ENCODE peak calls at places on chromosome X, in six cellular contexts. O is lower leg skin, R is heart right ventricle, T is progenitor cell of endocrine pancreas, Z is neural crest cell, B is fibroblast of villous mesenchyme. K is an unnamed sample.

GRCh38 chrX:150366951-150367545 is 3.9 kb downstream of the MAMLD1 start:
- DNase-seq in O (no peak), R (no peak), T (no peak), Z (no peak), B (peak; percentile 64), K (peak; percentile 40)

GRCh38 chrX:39320165-39320564 is 518.9 kb downstream of the MID1IP1 start:
- DNase-seq in O (no peak), R (no peak), T (no peak), Z (no peak), B (no peak), K (no peak)

GRCh38 chrX:119729408-119730201 is 28.8 kb upstream of the SOWAHD start:
- DNase-seq in O (peak; percentile 25), R (peak; percentile 16), T (peak; percentile 17), Z (peak; percentile 57), B (peak; percentile 83), K (peak; percentile 81)

GRCh38 chrX:66717926-66718325 is 79.0 kb upstream of the EDA2R start:
- DNase-seq in O (no peak), R (no peak), T (no peak), Z (no peak), B (no peak), K (no peak)

GRCh38 chrX:3567681-3568080 is 145.8 kb downstream of the PRKX start:
- DNase-seq in O (no peak), R (no peak), T (no peak), Z (no peak), B (no peak), K (no peak)

GRCh38 chrX:1421433-1422134 is 29.7 kb upstream of the SLC25A6 start:
- DNase-seq in O (no peak), R (no peak), T (no peak), Z (no peak), B (no peak), K (no peak)

GRCh38 chrX:22059800-22060199 is 27.7 kb downstream of the PHEX start:
- DNase-seq in O (no peak), R (no peak), T (no peak), Z (no peak), B (no peak), K (no peak)

GRCh38 chrX:115573172-115573571 is 12.2 kb downstream of the PLS3 start:
- DNase-seq in O (peak; percentile 24), R (no peak), T (no peak), Z (no peak), B (no peak), K (no peak)

GRCh38 chrX:16687514-16687913 is 25.0 kb downstream of the CTPS2 start:
- DNase-seq in O (no peak), R (no peak), T (no peak), Z (no peak), B (no peak), K (no peak)

GRCh38 chrX:71366674-71367256 is 608 bp downstream of the TAF1 start:
- DNase-seq in O (no peak), R (peak; percentile 14), T (peak; percentile 13), Z (no peak), B (peak; percentile 19), K (peak; percentile 30)

GRCh38 chrX:106791495-106791894 is 11.0 kb upstream of the TBC1D8B start:
- DNase-seq in O (no peak), R (no peak), T (no peak), Z (no peak), B (peak; percentile 11), K (peak; percentile 48)

GRCh38 chrX:130680164-130681035 is 222.6 kb downstream of the ENOX2 start:
- DNase-seq in O (no peak), R (no peak), T (no peak), Z (no peak), B (no peak), K (peak; percentile 18)

GRCh38 chrX:14051416-14051815 is 21.7 kb upstream of the GEMIN8 start:
- DNase-seq in O (no peak), R (no peak), T (no peak), Z (no peak), B (no peak), K (no peak)

GRCh38 chrX:110268875-110269274 is 49.0 kb downstream of the AMMECR1 start:
- DNase-seq in O (no peak), R (no peak), T (no peak), Z (no peak), B (peak; percentile 19), K (no peak)

GRCh38 chrX:103879339-103879738 is 47.3 kb upstream of the RAB9B start:
- DNase-seq in O (no peak), R (no peak), T (no peak), Z (no peak), B (no peak), K (peak; percentile 17)

GRCh38 chrX:25427873-25428555 is 412.2 kb upstream of the ARX start:
- DNase-seq in O (no peak), R (no peak), T (no peak), Z (no peak), B (no peak), K (no peak)
- TF ChIP-seq CTCF in O (no peak), R (no peak), T (peak; percentile 29), Z (peak; percentile 17), B (no peak), K (no peak)

GRCh38 chrX:46904626-46905025 is 7.6 kb upstream of the JADE3 start:
- DNase-seq in O (no peak), R (no peak), T (no peak), Z (no peak), B (no peak), K (no peak)

GRCh38 chrX:46898207-46898606 is 14.0 kb upstream of the JADE3 start:
- DNase-seq in O (no peak), R (no peak), T (no peak), Z (no peak), B (no peak), K (no peak)

DNA sequence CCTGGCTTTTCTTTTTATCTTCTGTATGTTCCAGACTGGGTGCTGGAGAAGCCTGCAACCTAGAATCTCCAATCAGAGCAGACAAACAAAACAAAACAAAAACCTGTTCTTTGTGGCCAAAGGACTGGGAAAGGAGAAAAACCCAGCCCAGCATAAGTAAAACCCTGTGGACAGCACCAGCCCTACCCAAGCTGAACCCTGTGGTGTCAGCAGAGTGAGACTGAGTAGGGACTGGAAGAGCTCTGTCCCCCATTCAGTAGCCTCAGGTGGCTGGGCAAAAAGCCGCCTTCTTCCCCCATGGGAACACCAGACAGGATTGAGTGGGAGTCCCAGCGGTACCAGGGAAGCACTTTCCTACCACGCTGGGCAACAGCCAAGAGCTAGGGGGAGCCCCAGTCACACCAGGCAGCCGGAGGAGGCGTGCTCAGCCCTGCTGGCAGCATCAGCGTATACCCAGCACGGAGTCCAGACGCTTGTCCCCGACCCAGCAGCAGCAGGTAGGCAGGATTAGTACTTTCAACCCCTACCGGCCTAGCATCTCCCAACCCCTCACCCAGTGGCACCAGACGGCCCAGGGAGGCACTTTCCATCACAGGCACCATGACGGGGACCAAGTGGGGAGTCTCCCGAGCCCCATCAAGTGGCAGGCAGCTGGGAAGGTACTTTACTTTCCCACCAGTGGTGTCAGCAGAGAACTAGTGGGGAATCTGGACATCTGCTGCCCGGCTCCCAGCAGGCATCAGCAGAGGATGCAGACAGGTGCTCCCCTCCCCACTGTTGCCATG is 8.6 kb upstream of the JADE3 start:
- DNase-seq in O (peak; percentile 54), R (peak; percentile 77), T (peak; percentile 51), Z (peak; percentile 48), B (peak; percentile 74), K (peak; percentile 74)
- TF ChIP-seq CTCF in O (no peak), R (peak; percentile 59), T (peak; percentile 62), Z (peak; percentile 69), B (peak; percentile 59), K (peak; percentile 61)

GRCh38 chrX:69618803-69619202 is 2.9 kb downstream of the EDA start:
- DNase-seq in O (no peak), R (no peak), T (no peak), Z (no peak), B (peak; percentile 6), K (peak; percentile 49)
- TF ChIP-seq CTCF in O (no peak), R (peak; percentile 57), T (peak; percentile 51), Z (peak; percentile 65), B (peak; percentile 28), K (peak; percentile 52)

GRCh38 chrX:118644378-118644777 is 83.0 kb upstream of the IL13RA1 start:
- DNase-seq in O (no peak), R (no peak), T (no peak), Z (no peak), B (peak; percentile 46), K (peak; percentile 80)
- TF ChIP-seq CTCF in O (no peak), R (peak; percentile 44), T (peak; percentile 47), Z (peak; percentile 58), B (peak; percentile 37), K (peak; percentile 50)

DNA sequence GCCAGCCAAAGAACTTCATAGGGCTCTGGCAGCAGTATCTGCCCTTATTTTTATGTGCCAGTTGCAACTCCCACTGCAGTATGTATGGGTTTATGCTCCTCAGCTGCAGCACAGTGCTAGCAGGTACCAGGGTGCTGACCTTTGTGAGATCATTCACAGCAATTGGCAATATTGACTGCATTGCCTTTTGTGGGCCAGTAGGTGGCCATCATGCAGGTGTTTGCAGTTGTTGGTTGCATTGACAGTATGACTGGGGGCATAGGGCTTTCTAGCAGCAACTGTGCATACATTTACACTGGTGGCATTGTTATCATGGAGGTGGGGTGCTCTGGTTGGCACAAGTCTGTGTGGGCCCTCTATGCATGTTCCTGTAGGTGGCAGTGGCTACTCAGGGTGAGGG is 42.5 kb downstream of the FAAH2 start:
- DNase-seq in O (no peak), R (no peak), T (no peak), Z (no peak), B (no peak), K (no peak)
- TF ChIP-seq CTCF in O (no peak), R (peak; percentile 10), T (no peak), Z (no peak), B (no peak), K (no peak)

DNA sequence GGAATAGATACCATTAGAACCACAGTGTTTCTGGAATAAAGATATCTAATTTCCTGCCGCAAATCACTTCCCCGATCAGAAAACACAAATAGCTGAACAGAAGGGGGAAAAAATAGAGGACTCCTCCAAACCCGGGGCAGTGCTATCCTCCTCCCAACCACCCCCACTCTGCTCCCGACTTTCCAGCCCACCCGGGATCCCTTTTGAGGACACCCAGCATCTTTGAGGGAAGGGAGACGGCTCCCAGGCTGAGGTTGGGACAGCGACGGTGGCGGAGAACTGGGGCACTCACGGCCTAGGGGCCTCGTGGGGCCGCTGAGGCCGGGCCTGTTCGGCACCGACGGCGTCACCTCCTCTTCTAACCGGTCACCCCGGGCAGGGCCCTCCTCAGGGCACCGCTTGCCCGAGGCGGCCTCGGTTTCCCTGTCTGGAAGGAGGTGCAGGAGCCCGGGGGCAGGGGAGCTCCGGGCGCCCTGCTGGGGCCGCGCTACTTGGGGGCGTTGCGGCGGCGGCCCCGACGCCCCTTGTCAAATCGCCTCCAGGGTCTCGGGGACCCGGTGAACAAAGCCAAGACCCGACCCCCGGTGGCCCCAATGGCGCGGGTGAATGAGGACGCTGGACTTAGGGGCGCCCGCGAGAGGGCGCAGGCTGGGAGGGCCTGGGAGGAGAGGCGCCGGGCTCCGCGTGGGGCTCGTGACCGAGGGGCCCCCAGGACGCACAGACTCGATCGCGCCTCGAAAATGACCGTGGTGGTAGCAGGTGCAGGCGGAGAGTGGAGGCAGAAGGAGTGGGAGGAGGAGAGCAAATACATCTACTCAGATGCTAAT is 6.9 kb upstream of the ARX start:
- DNase-seq in O (no peak), R (no peak), T (no peak), Z (no peak), B (no peak), K (no peak)
- TF ChIP-seq CTCF in O (no peak), R (peak; percentile 20), T (peak; percentile 53), Z (peak; percentile 48), B (no peak), K (no peak)